ENCODE peak calls at places on chromosomes 2 and 18, in six cellular contexts. J, P, I, K, S and Y are unnamed samples.

GRCh38 chr18:79857082-79857661 is 59.4 kb downstream of the KCNG2 start:
- DNase-seq in I (no peak), S (peak; percentile 17), J (no peak), P (peak; percentile 44), K (no peak), Y (peak; percentile 74)

GRCh38 chr2:98669675-98670074 is 61.3 kb downstream of the MGAT4A start:
- DNase-seq in I (no peak), J (no peak), K (no peak), S (no peak), P (no peak), Y (no peak)

GRCh38 chr2:45391866-45392265 is 219.2 kb downstream of the SRBD1 start:
- DNase-seq in S (peak; percentile 43), I (no peak), J (no peak), P (no peak), K (no peak), Y (no peak)

GRCh38 chr2:176621350-176621749 is 352.1 kb downstream of the MTX2 start:
- DNase-seq in K (no peak), I (no peak), P (no peak), J (no peak), S (no peak), Y (no peak)

GRCh38 chr2:220188031-220188430 is 560.6 kb downstream of the SLC4A3 start:
- DNase-seq in P (no peak), S (peak; percentile 82), K (no peak), J (no peak), I (no peak), Y (peak; percentile 78)

GRCh38 chr2:218662377-218662776 is 2.9 kb downstream of the BCS1L start:
- DNase-seq in S (no peak), P (no peak), K (no peak), J (no peak), I (no peak), Y (no peak)

GRCh38 chr2:30872797-30873196 is 65.6 kb upstream of the CAPN13 start:
- DNase-seq in J (no peak), I (no peak), K (no peak), S (no peak), P (no peak), Y (no peak)

GRCh38 chr2:7748717-7749415 is 831.7 kb downstream of the RNF144A start:
- DNase-seq in I (no peak), K (peak; percentile 20), P (no peak), J (no peak), S (peak; percentile 20), Y (peak; percentile 21)

GRCh38 chr2:15031745-15032240 is 399.3 kb downstream of the LRATD1 start:
- DNase-seq in I (no peak), K (no peak), S (no peak), P (no peak), J (no peak), Y (no peak)

GRCh38 chr18:36850527-36851201 is 21.7 kb downstream of the KIAA1328 start:
- DNase-seq in J (no peak), P (peak; percentile 6), K (peak; percentile 7), S (peak; percentile 85), I (no peak), Y (peak; percentile 23)

GRCh38 chr2:219512524-219513216 is 1.6 kb upstream of the ASIC4 start:
- DNase-seq in P (no peak), S (no peak), J (no peak), K (peak; percentile 69), I (no peak), Y (no peak)

GRCh38 chr2:144511945-144512344 is 8.0 kb downstream of the ZEB2 start:
- DNase-seq in P (no peak), J (no peak), I (no peak), K (no peak), S (peak; percentile 24), Y (peak; percentile 24)

GRCh38 chr18:23523429-23524212 is 20.3 kb downstream of the RMC1 start:
- DNase-seq in P (no peak), J (no peak), S (peak; percentile 63), K (no peak), I (no peak), Y (no peak)

GRCh38 chr18:79552696-79553095 is 126.9 kb upstream of the CTDP1 start:
- DNase-seq in J (no peak), I (peak; percentile 8), K (no peak), S (no peak), P (no peak), Y (no peak)

GRCh38 chr2:9288681-9289338 is 82.2 kb downstream of the ASAP2 start:
- DNase-seq in S (no peak), J (no peak), K (no peak), P (no peak), I (no peak), Y (no peak)

GRCh38 chr2:70103531-70104061 is 16.3 kb downstream of the PCBP1 start:
- DNase-seq in J (no peak), S (no peak), K (no peak), P (peak; percentile 31), I (no peak), Y (no peak)

GRCh38 chr18:42614619-42615293 is 500.7 kb downstream of the RIT2 start:
- DNase-seq in I (no peak), J (no peak), K (peak; percentile 74), S (no peak), P (no peak), Y (peak; percentile 1)

GRCh38 chr2:155310589-155310988 is 612.1 kb downstream of the KCNJ3 start:
- DNase-seq in K (no peak), S (peak; percentile 46), I (no peak), P (peak; percentile 54), J (no peak), Y (peak; percentile 48)

GRCh38 chr2:31108887-31109286 is 29.4 kb downstream of the GALNT14 start:
- DNase-seq in I (no peak), J (no peak), P (no peak), K (no peak), S (no peak), Y (no peak)

GRCh38 chr2:173218331-173219056 is 136.2 kb upstream of the CDCA7 start:
- DNase-seq in I (no peak), P (peak; percentile 68), S (peak; percentile 12), K (no peak), J (no peak), Y (peak; percentile 61)

GRCh38 chr2:11556101-11556806 is 22.4 kb downstream of the GREB1 start:
- DNase-seq in K (no peak), S (no peak), I (peak; percentile 52), P (peak; percentile 63), J (no peak), Y (no peak)

GRCh38 chr2:98915751-98916358 is 20.2 kb downstream of the CRACDL start:
- DNase-seq in P (no peak), K (no peak), S (peak; percentile 59), I (no peak), J (no peak), Y (no peak)

GRCh38 chr2:98569197-98569793 is 39.0 kb downstream of the COA5 start:
- DNase-seq in K (peak; percentile 32), J (peak; percentile 41), S (no peak), P (peak; percentile 59), I (no peak), Y (peak; percentile 47)

GRCh38 chr2:49288113-49288710 is 133.9 kb upstream of the FSHR start:
- DNase-seq in K (no peak), S (no peak), P (no peak), J (no peak), I (no peak), Y (no peak)

GRCh38 chr2:11866358-11867335 is 120.2 kb downstream of the LPIN1 start:
- DNase-seq in S (no peak), I (no peak), J (no peak), K (no peak), P (no peak), Y (no peak)

GRCh38 chr18:58378411-58378820 is 250.5 kb downstream of the ALPK2 start:
- DNase-seq in S (no peak), K (no peak), I (no peak), P (no peak), J (no peak), Y (no peak)

GRCh38 chr2:68775272-68775847 is 40.7 kb downstream of the ARHGAP25 start:
- DNase-seq in P (peak; percentile 62), J (no peak), S (no peak), K (no peak), I (no peak), Y (no peak)

GRCh38 chr2:135744761-135745314 is 3.2 kb downstream of the UBXN4 start:
- DNase-seq in I (no peak), K (peak; percentile 39), S (peak; percentile 13), P (peak; percentile 69), J (no peak), Y (peak; percentile 66)

GRCh38 chr2:239400000-239400831 is 604 bp downstream of the HDAC4 start:
- DNase-seq in S (no peak), I (peak; percentile 62), J (no peak), P (peak; percentile 57), K (no peak), Y (peak; percentile 44)

GRCh38 chr2:56108806-56109205 is 75.0 kb upstream of the CCDC85A start:
- DNase-seq in P (no peak), I (no peak), J (no peak), S (no peak), K (no peak), Y (no peak)

GRCh38 chr18:61957801-61958516 is 65.2 kb upstream of the RNF152 start:
- DNase-seq in J (no peak), P (no peak), S (no peak), K (peak; percentile 10), I (no peak), Y (no peak)
- TF ChIP-seq CTCF in J (no peak), P (no peak), S (peak; percentile 19), K (no peak), I (no peak), Y (no peak)

GRCh38 chr2:191759200-191759507 is 81.2 kb downstream of the NABP1 start:
- DNase-seq in I (no peak), S (no peak), K (no peak), J (no peak), P (no peak), Y (no peak)

GRCh38 chr2:191757256-191757655 is 79.3 kb downstream of the NABP1 start:
- DNase-seq in S (no peak), K (no peak), I (no peak), P (no peak), J (no peak), Y (no peak)

GRCh38 chr2:191759650-191760049 is 81.7 kb downstream of the NABP1 start:
- DNase-seq in I (no peak), K (no peak), P (no peak), S (no peak), J (no peak), Y (no peak)

GRCh38 chr2:191756753-191757152 is 78.8 kb downstream of the NABP1 start:
- DNase-seq in J (no peak), I (no peak), K (no peak), P (no peak), S (no peak), Y (no peak)

GRCh38 chr2:191758420-191759199 is 80.7 kb downstream of the NABP1 start:
- DNase-seq in J (no peak), S (peak; percentile 32), I (no peak), K (peak; percentile 76), P (peak; percentile 82), Y (peak; percentile 82)
- TF ChIP-seq CTCF in J (no peak), S (peak; percentile 66), I (no peak), K (peak; percentile 95), P (peak; percentile 96), Y (peak; percentile 84)

GRCh38 chr2:237067985-237068576 is 17.6 kb upstream of the COPS8 start:
- DNase-seq in P (no peak), S (no peak), K (no peak), I (no peak), J (no peak), Y (no peak)
- TF ChIP-seq CTCF in P (no peak), S (peak; percentile 5), K (no peak), I (no peak), J (no peak), Y (no peak)

GRCh38 chr2:202099515-202099914 is 26.5 kb downstream of the KIAA2012 start:
- DNase-seq in I (no peak), K (no peak), S (no peak), P (no peak), J (no peak), Y (no peak)
- TF ChIP-seq CTCF in I (no peak), K (no peak), S (no peak), P (no peak), J (no peak), Y (no peak)